ENCODE peak calls at places on chromosomes 4 and X, in eight cellular contexts. One of them, this sample, is unnamed.

GRCh38 chr4:48244665-48245064 is 25.0 kb downstream of the TEC start:
- DNase-seq in fibroblast of lung: no peak
- DNase-seq in HCT116: no peak
- DNase-seq in prostate gland: no peak
- DNase-seq in K562: no peak
- DNase-seq in upper lobe of right lung: no peak
- DNase-seq in heart left ventricle: no peak
- DNase-seq in neural progenitor cell: no peak
- DNase-seq in this sample: no peak

GRCh38 chrX:16671005-16671404 is 21.0 kb downstream of the S100G start:
- DNase-seq in fibroblast of lung: peak; percentile 69
- DNase-seq in HCT116: peak; percentile 12
- DNase-seq in prostate gland: no peak
- DNase-seq in K562: peak; percentile 42
- DNase-seq in upper lobe of right lung: no peak
- DNase-seq in heart left ventricle: no peak
- DNase-seq in neural progenitor cell: peak; percentile 57
- DNase-seq in this sample: peak; percentile 12

GRCh38 chrX:17692709-17693346 is 44.5 kb upstream of the SCML1 start:
- DNase-seq in fibroblast of lung: peak; percentile 71
- DNase-seq in HCT116: no peak
- DNase-seq in prostate gland: no peak
- DNase-seq in K562: no peak
- DNase-seq in upper lobe of right lung: no peak
- DNase-seq in heart left ventricle: no peak
- DNase-seq in neural progenitor cell: peak; percentile 58
- DNase-seq in this sample: peak; percentile 38

GRCh38 chr4:3418029-3418762 is 23.6 kb upstream of the HGFAC start:
- DNase-seq in fibroblast of lung: no peak
- DNase-seq in HCT116: no peak
- DNase-seq in prostate gland: no peak
- DNase-seq in K562: peak; percentile 37
- DNase-seq in upper lobe of right lung: peak; percentile 52
- DNase-seq in heart left ventricle: no peak
- DNase-seq in neural progenitor cell: no peak
- DNase-seq in this sample: no peak

GRCh38 chrX:121161501-121161933 is 114.1 kb downstream of the GLUD2 start:
- DNase-seq in fibroblast of lung: no peak
- DNase-seq in HCT116: no peak
- DNase-seq in prostate gland: no peak
- DNase-seq in K562: peak; percentile 76
- DNase-seq in upper lobe of right lung: no peak
- DNase-seq in heart left ventricle: no peak
- DNase-seq in neural progenitor cell: peak; percentile 8
- DNase-seq in this sample: no peak

GRCh38 chr4:87081826-87082225 is 138.6 kb downstream of the KLHL8 start:
- DNase-seq in fibroblast of lung: no peak
- DNase-seq in HCT116: no peak
- DNase-seq in prostate gland: no peak
- DNase-seq in K562: no peak
- DNase-seq in upper lobe of right lung: no peak
- DNase-seq in heart left ventricle: no peak
- DNase-seq in neural progenitor cell: no peak
- DNase-seq in this sample: no peak

GRCh38 chr4:159298502-159298901 is 195.6 kb downstream of the RAPGEF2 start:
- DNase-seq in fibroblast of lung: peak; percentile 12
- DNase-seq in HCT116: no peak
- DNase-seq in prostate gland: no peak
- DNase-seq in K562: no peak
- DNase-seq in upper lobe of right lung: no peak
- DNase-seq in heart left ventricle: no peak
- DNase-seq in neural progenitor cell: no peak
- DNase-seq in this sample: no peak

GRCh38 chr4:125486354-125486753 is 171.6 kb downstream of the FAT4 start:
- DNase-seq in fibroblast of lung: no peak
- DNase-seq in HCT116: no peak
- DNase-seq in prostate gland: no peak
- DNase-seq in K562: no peak
- DNase-seq in upper lobe of right lung: no peak
- DNase-seq in heart left ventricle: no peak
- DNase-seq in neural progenitor cell: no peak
- DNase-seq in this sample: no peak

GRCh38 chr4:74045772-74046171 is 7.3 kb upstream of the CXCL3 start:
- DNase-seq in fibroblast of lung: no peak
- DNase-seq in HCT116: no peak
- DNase-seq in prostate gland: no peak
- DNase-seq in K562: no peak
- DNase-seq in upper lobe of right lung: no peak
- DNase-seq in heart left ventricle: no peak
- DNase-seq in neural progenitor cell: no peak
- DNase-seq in this sample: no peak

GRCh38 chrX:74931214-74931613 is 6.0 kb upstream of the NEXMIF start:
- DNase-seq in fibroblast of lung: no peak
- DNase-seq in HCT116: no peak
- DNase-seq in prostate gland: no peak
- DNase-seq in K562: no peak
- DNase-seq in upper lobe of right lung: no peak
- DNase-seq in heart left ventricle: no peak
- DNase-seq in neural progenitor cell: peak; percentile 20
- DNase-seq in this sample: no peak

GRCh38 chr4:147596976-147597375 is 20.2 kb upstream of the TMEM184C start:
- DNase-seq in fibroblast of lung: peak; percentile 88
- DNase-seq in HCT116: no peak
- DNase-seq in prostate gland: peak; percentile 49
- DNase-seq in K562: no peak
- DNase-seq in upper lobe of right lung: no peak
- DNase-seq in heart left ventricle: no peak
- DNase-seq in neural progenitor cell: no peak
- DNase-seq in this sample: peak; percentile 82

GRCh38 chr4:8200302-8200975 is 1.3 kb downstream of the SH3TC1 start:
- DNase-seq in fibroblast of lung: peak; percentile 69
- DNase-seq in HCT116: no peak
- DNase-seq in prostate gland: peak; percentile 59
- DNase-seq in K562: peak; percentile 51
- DNase-seq in upper lobe of right lung: peak; percentile 88
- DNase-seq in heart left ventricle: peak; percentile 86
- DNase-seq in neural progenitor cell: peak; percentile 18
- DNase-seq in this sample: no peak

GRCh38 chrX:102950908-102951866 is 14.1 kb downstream of the RAB40AL start:
- DNase-seq in fibroblast of lung: peak; percentile 51
- DNase-seq in HCT116: peak; percentile 23
- DNase-seq in prostate gland: peak; percentile 9
- DNase-seq in K562: peak; percentile 30
- DNase-seq in upper lobe of right lung: no peak
- DNase-seq in heart left ventricle: peak; percentile 41
- DNase-seq in neural progenitor cell: peak; percentile 58
- DNase-seq in this sample: no peak

GRCh38 chrX:21946925-21947641 is 6.6 kb downstream of the SMS start:
- DNase-seq in fibroblast of lung: no peak
- DNase-seq in HCT116: no peak
- DNase-seq in prostate gland: no peak
- DNase-seq in K562: peak; percentile 22
- DNase-seq in upper lobe of right lung: no peak
- DNase-seq in heart left ventricle: no peak
- DNase-seq in neural progenitor cell: peak; percentile 78
- DNase-seq in this sample: no peak

GRCh38 chr4:140237616-140238352 is 83.8 kb upstream of the MAML3 start:
- DNase-seq in fibroblast of lung: peak; percentile 97
- DNase-seq in HCT116: no peak
- DNase-seq in prostate gland: peak; percentile 50
- DNase-seq in K562: no peak
- DNase-seq in upper lobe of right lung: peak; percentile 80
- DNase-seq in heart left ventricle: peak; percentile 89
- DNase-seq in neural progenitor cell: peak; percentile 93
- DNase-seq in this sample: no peak

GRCh38 chr4:41364871-41365270 is 108.1 kb downstream of the UCHL1 start:
- DNase-seq in fibroblast of lung: no peak
- DNase-seq in HCT116: no peak
- DNase-seq in prostate gland: no peak
- DNase-seq in K562: no peak
- DNase-seq in upper lobe of right lung: no peak
- DNase-seq in heart left ventricle: no peak
- DNase-seq in neural progenitor cell: no peak
- DNase-seq in this sample: no peak

GRCh38 chr4:154254999-154255398 is 236.6 kb downstream of the DCHS2 start:
- DNase-seq in fibroblast of lung: no peak
- DNase-seq in HCT116: peak; percentile 2
- DNase-seq in prostate gland: no peak
- DNase-seq in K562: peak; percentile 8
- DNase-seq in upper lobe of right lung: no peak
- DNase-seq in heart left ventricle: no peak
- DNase-seq in neural progenitor cell: no peak
- DNase-seq in this sample: no peak

GRCh38 chr4:55278316-55278715 is 67.7 kb upstream of the SRD5A3 start:
- DNase-seq in fibroblast of lung: no peak
- DNase-seq in HCT116: no peak
- DNase-seq in prostate gland: no peak
- DNase-seq in K562: no peak
- DNase-seq in upper lobe of right lung: no peak
- DNase-seq in heart left ventricle: no peak
- DNase-seq in neural progenitor cell: no peak
- DNase-seq in this sample: no peak

GRCh38 chrX:69919749-69920148 is 130.0 kb downstream of the AWAT2 start:
- DNase-seq in fibroblast of lung: no peak
- DNase-seq in HCT116: no peak
- DNase-seq in prostate gland: no peak
- DNase-seq in K562: no peak
- DNase-seq in upper lobe of right lung: no peak
- DNase-seq in heart left ventricle: no peak
- DNase-seq in neural progenitor cell: peak; percentile 21
- DNase-seq in this sample: no peak

GRCh38 chrX:115324194-115324593 is 34.7 kb downstream of the LUZP4 start:
- DNase-seq in fibroblast of lung: peak; percentile 65
- DNase-seq in HCT116: no peak
- DNase-seq in prostate gland: no peak
- DNase-seq in K562: no peak
- DNase-seq in upper lobe of right lung: peak; percentile 63
- DNase-seq in heart left ventricle: peak; percentile 47
- DNase-seq in neural progenitor cell: no peak
- DNase-seq in this sample: no peak

GRCh38 chr4:25158817-25159216 is 1.4 kb downstream of the SEPSECS start:
- DNase-seq in fibroblast of lung: no peak
- DNase-seq in HCT116: no peak
- DNase-seq in prostate gland: no peak
- DNase-seq in K562: no peak
- DNase-seq in upper lobe of right lung: no peak
- DNase-seq in heart left ventricle: no peak
- DNase-seq in neural progenitor cell: no peak
- DNase-seq in this sample: no peak

GRCh38 chr4:56086073-56086521 is 137.4 kb downstream of the CEP135 start:
- DNase-seq in fibroblast of lung: no peak
- DNase-seq in HCT116: no peak
- DNase-seq in prostate gland: no peak
- DNase-seq in K562: no peak
- DNase-seq in upper lobe of right lung: no peak
- DNase-seq in heart left ventricle: no peak
- DNase-seq in neural progenitor cell: peak; percentile 23
- DNase-seq in this sample: no peak

GRCh38 chr4:40524642-40525041 is 105.0 kb downstream of the RBM47 start:
- DNase-seq in fibroblast of lung: peak; percentile 93
- DNase-seq in HCT116: no peak
- DNase-seq in prostate gland: peak; percentile 59
- DNase-seq in K562: no peak
- DNase-seq in upper lobe of right lung: no peak
- DNase-seq in heart left ventricle: peak; percentile 38
- DNase-seq in neural progenitor cell: no peak
- DNase-seq in this sample: no peak

GRCh38 chr4:89000844-89001360 is 56.1 kb downstream of the FAM13A start:
- DNase-seq in fibroblast of lung: peak; percentile 68
- DNase-seq in HCT116: no peak
- DNase-seq in prostate gland: no peak
- DNase-seq in K562: peak; percentile 36
- DNase-seq in upper lobe of right lung: no peak
- DNase-seq in heart left ventricle: no peak
- DNase-seq in neural progenitor cell: no peak
- DNase-seq in this sample: no peak

GRCh38 chrX:18353931-18354368 is 538 bp downstream of the SCML2 start:
- DNase-seq in fibroblast of lung: no peak
- DNase-seq in HCT116: no peak
- DNase-seq in prostate gland: no peak
- DNase-seq in K562: peak; percentile 48
- DNase-seq in upper lobe of right lung: no peak
- DNase-seq in heart left ventricle: no peak
- DNase-seq in neural progenitor cell: peak; percentile 70
- DNase-seq in this sample: no peak

GRCh38 chr4:21512351-21512750 is 436.2 kb downstream of the KCNIP4 start:
- DNase-seq in fibroblast of lung: peak; percentile 69
- DNase-seq in HCT116: peak; percentile 4
- DNase-seq in prostate gland: peak; percentile 4
- DNase-seq in K562: no peak
- DNase-seq in upper lobe of right lung: no peak
- DNase-seq in heart left ventricle: no peak
- DNase-seq in neural progenitor cell: peak; percentile 64
- DNase-seq in this sample: no peak
- TF ChIP-seq CTCF in fibroblast of lung: peak; percentile 41
- TF ChIP-seq CTCF in HCT116: peak; percentile 44
- TF ChIP-seq CTCF in prostate gland: peak; percentile 31
- TF ChIP-seq CTCF in K562: peak; percentile 13
- TF ChIP-seq CTCF in upper lobe of right lung: peak; percentile 30
- TF ChIP-seq CTCF in heart left ventricle: peak; percentile 62
- TF ChIP-seq CTCF in neural progenitor cell: peak; percentile 70
- TF ChIP-seq CTCF in this sample: peak; percentile 52

GRCh38 chr4:184406915-184407314 is 67.4 kb downstream of the IRF2 start:
- DNase-seq in fibroblast of lung: no peak
- DNase-seq in HCT116: no peak
- DNase-seq in prostate gland: peak; percentile 85
- DNase-seq in K562: no peak
- DNase-seq in upper lobe of right lung: no peak
- DNase-seq in heart left ventricle: peak; percentile 69
- DNase-seq in neural progenitor cell: no peak
- DNase-seq in this sample: no peak
- H3K36me3 ChIP-seq in fibroblast of lung: peaks cover 15% of the 10 kb centered on the region
- H3K36me3 ChIP-seq in HCT116: no peaks in the 10 kb centered on the region
- H3K36me3 ChIP-seq in prostate gland: no peaks in the 10 kb centered on the region
- H3K36me3 ChIP-seq in K562: peaks cover 17% of the 10 kb centered on the region
- H3K36me3 ChIP-seq in upper lobe of right lung: peaks cover 71% of the 10 kb centered on the region
- H3K36me3 ChIP-seq in heart left ventricle: peaks cover 65% of the 10 kb centered on the region
- H3K36me3 ChIP-seq in neural progenitor cell: no peaks in the 10 kb centered on the region
- H3K36me3 ChIP-seq in this sample: peaks cover 2% of the 10 kb centered on the region

DNA sequence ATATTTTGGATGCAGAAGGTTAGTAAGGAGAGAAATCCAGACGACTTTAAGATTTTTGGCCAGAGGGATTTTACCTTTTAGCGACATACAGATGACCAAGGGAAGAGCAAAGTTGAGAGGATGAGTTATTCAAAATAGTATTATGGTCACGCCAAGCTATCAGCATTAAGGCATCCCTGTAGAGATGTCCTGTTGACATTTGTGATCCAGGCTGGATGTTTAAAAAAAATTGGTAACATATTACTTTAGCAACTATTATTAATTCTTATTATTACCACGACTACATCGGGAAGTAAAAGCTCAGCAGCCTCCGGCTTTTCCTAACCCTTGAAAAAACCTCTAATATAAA is 562 bp upstream of the OSTC start:
- DNase-seq in fibroblast of lung: no peak
- DNase-seq in HCT116: no peak
- DNase-seq in prostate gland: no peak
- DNase-seq in K562: no peak
- DNase-seq in upper lobe of right lung: no peak
- DNase-seq in heart left ventricle: no peak
- DNase-seq in neural progenitor cell: no peak
- DNase-seq in this sample: no peak
- TF ChIP-seq CTCF in fibroblast of lung: no peak
- TF ChIP-seq CTCF in HCT116: no peak
- TF ChIP-seq CTCF in prostate gland: no peak
- TF ChIP-seq CTCF in K562: no peak
- TF ChIP-seq CTCF in upper lobe of right lung: no peak
- TF ChIP-seq CTCF in heart left ventricle: no peak
- TF ChIP-seq CTCF in neural progenitor cell: no peak
- TF ChIP-seq CTCF in this sample: no peak

GRCh38 chr4:119525771-119526712 is 102.6 kb downstream of the PDE5A start:
- DNase-seq in fibroblast of lung: peak; percentile 31
- DNase-seq in HCT116: no peak
- DNase-seq in prostate gland: no peak
- DNase-seq in K562: no peak
- DNase-seq in upper lobe of right lung: no peak
- DNase-seq in heart left ventricle: no peak
- DNase-seq in neural progenitor cell: no peak
- DNase-seq in this sample: no peak
- H3K36me3 ChIP-seq in fibroblast of lung: peaks cover 4% of the 10 kb centered on the region
- H3K36me3 ChIP-seq in HCT116: no peaks in the 10 kb centered on the region
- H3K36me3 ChIP-seq in prostate gland: no peaks in the 10 kb centered on the region
- H3K36me3 ChIP-seq in K562: no peaks in the 10 kb centered on the region
- H3K36me3 ChIP-seq in upper lobe of right lung: peaks cover 15% of the 10 kb centered on the region
- H3K36me3 ChIP-seq in heart left ventricle: peaks cover 50% of the 10 kb centered on the region
- H3K36me3 ChIP-seq in neural progenitor cell: no peaks in the 10 kb centered on the region
- H3K36me3 ChIP-seq in this sample: no peaks in the 10 kb centered on the region

This sample was measured in kidney epithelial cell.